ENCODE peak calls at places on chromosomes 11 and 22, in four cellular contexts. E, W, X and N are unnamed samples.
A peak's percentile ranks its signal among the peaks of the same experiment; 100 is the strongest.

GRCh38 chr11:122601131-122602125 is 54.1 kb upstream of the UBASH3B start:
- DNase-seq in E (no peak), X (no peak), W (peak; percentile 40), N (no peak)

GRCh38 chr11:57324154-57324885 is 432 bp downstream of the TNKS1BP1 start:
- DNase-seq in W (no peak), X (no peak), E (peak; percentile 47), N (peak; percentile 79)

GRCh38 chr11:65389294-65389980 is 3.0 kb downstream of the FRMD8 start:
- DNase-seq in W (no peak), X (no peak), E (no peak), N (no peak)

GRCh38 chr22:21796863-21797262 is 61.3 kb upstream of the YPEL1 start:
- DNase-seq in W (no peak), X (no peak), E (no peak), N (peak; percentile 47)

GRCh38 chr22:23520875-23521441 is 59.1 kb downstream of the IGLL1 start:
- DNase-seq in X (no peak), W (peak; percentile 55), E (no peak), N (peak; percentile 33)

GRCh38 chr11:13052130-13052541 is 43.0 kb downstream of the RASSF10 start:
- DNase-seq in E (no peak), X (no peak), W (no peak), N (no peak)

GRCh38 chr11:115454525-115454924 is 49.7 kb downstream of the CADM1 start:
- DNase-seq in X (no peak), W (no peak), E (no peak), N (no peak)

GRCh38 chr11:68036141-68036716 is 2.6 kb upstream of the TCIRG1 start:
- DNase-seq in E (no peak), X (no peak), W (no peak), N (no peak)

GRCh38 chr11:123213307-123213708 is 18.3 kb upstream of the CLMP start:
- DNase-seq in X (no peak), E (peak; percentile 69), W (no peak), N (no peak)

GRCh38 chr11:48093795-48094642 is 113.7 kb downstream of the PTPRJ start:
- DNase-seq in E (no peak), W (peak; percentile 77), X (no peak), N (no peak)

GRCh38 chr11:33778682-33779081 is 4.4 kb upstream of the FBXO3 start:
- DNase-seq in X (no peak), E (peak; percentile 17), W (no peak), N (no peak)

GRCh38 chr22:17774206-17774927 is at the start of gene BID:
- DNase-seq in W (no peak), X (no peak), E (peak; percentile 54), N (peak; percentile 91)

GRCh38 chr11:6459049-6459448 is 14.7 kb downstream of the TRIM3 start:
- DNase-seq in W (no peak), E (no peak), X (no peak), N (no peak)

GRCh38 chr11:104926771-104927470 is 28.7 kb upstream of the CASP12 start:
- DNase-seq in E (no peak), X (no peak), W (no peak), N (no peak)

GRCh38 chr11:113885897-113886296 is 10.5 kb upstream of the USP28 start:
- DNase-seq in X (no peak), W (no peak), E (peak; percentile 22), N (no peak)

GRCh38 chr11:65593518-65594414 is 1.8 kb downstream of the KCNK7 start:
- DNase-seq in E (peak; percentile 57), X (no peak), W (no peak), N (peak; percentile 46)

GRCh38 chr22:23218053-23218866 is 38.0 kb downstream of the BCR start:
- DNase-seq in X (no peak), E (no peak), W (no peak), N (peak; percentile 63)

GRCh38 chr11:11069741-11070550 is 212.1 kb upstream of the ZBED5 start:
- DNase-seq in W (no peak), X (no peak), E (no peak), N (no peak)

GRCh38 chr11:116567721-116568242 is 205.0 kb downstream of the BUD13 start:
- DNase-seq in W (no peak), E (no peak), X (no peak), N (no peak)

GRCh38 chr11:58494096-58494495 is 13.8 kb downstream of the OR5B21 start:
- DNase-seq in X (no peak), E (no peak), W (no peak), N (no peak)

GRCh38 chr11:118909619-118910308 is 16.0 kb downstream of the BCL9L start:
- DNase-seq in W (no peak), X (no peak), E (no peak), N (no peak)

GRCh38 chr11:118910309-118911112 is 15.2 kb downstream of the BCL9L start:
- DNase-seq in W (peak; percentile 75), E (no peak), X (no peak), N (peak; percentile 82)

GRCh38 chr11:118912742-118913410 is 12.8 kb downstream of the BCL9L start:
- DNase-seq in X (peak; percentile 43), W (no peak), E (no peak), N (no peak)

GRCh38 chr11:118911880-118912741 is 13.6 kb downstream of the BCL9L start:
- DNase-seq in E (peak; percentile 36), X (no peak), W (peak; percentile 83), N (peak; percentile 94)

GRCh38 chr11:118911113-118911879 is 14.4 kb downstream of the BCL9L start:
- DNase-seq in X (no peak), W (peak; percentile 83), E (no peak), N (no peak)
- TF ChIP-seq FOXK2 in X (no peak), W (no peak), E (no peak), N (no peak)

GRCh38 chr11:101407324-101407723 is 176.5 kb downstream of the TRPC6 start:
- DNase-seq in X (no peak), W (no peak), E (no peak), N (no peak)
- TF ChIP-seq FOXK2 in X (no peak), W (no peak), E (no peak), N (no peak)

GRCh38 chr22:46108564-46109473 is 41.5 kb upstream of the PPARA start:
- DNase-seq in X (no peak), W (peak; percentile 42), E (peak; percentile 39), N (peak; percentile 58)
- TF ChIP-seq FOXK2 in X (no peak), W (no peak), E (no peak), N (no peak)

GRCh38 chr11:14213006-14213405 is 146.0 kb downstream of the RRAS2 start:
- DNase-seq in X (no peak), W (no peak), E (no peak), N (no peak)

GRCh38 chr11:14223636-14224035 is 135.3 kb downstream of the RRAS2 start:
- DNase-seq in W (no peak), E (no peak), X (no peak), N (no peak)

GRCh38 chr11:14218728-14219127 is 140.3 kb downstream of the RRAS2 start:
- DNase-seq in W (no peak), X (no peak), E (no peak), N (no peak)
- TF ChIP-seq FOXK2 in W (no peak), X (no peak), E (no peak), N (no peak)